ENCODE peak calls at places on chromosomes 11 and 22, in four cellular contexts. One of them, this sample, is unnamed.

GRCh38 chr22:37854946-37855345 is 5.7 kb downstream of the EIF3L start:
- DNase-seq in WTC11: no peak
- DNase-seq in A549: no peak
- DNase-seq in HepG2: no peak
- DNase-seq in this sample: no peak

GRCh38 chr11:77407613-77408012 is 66.3 kb downstream of the PAK1 start:
- DNase-seq in A549: peak
- DNase-seq in HepG2: peak
- DNase-seq in WTC11: no peak
- DNase-seq in this sample: no peak

GRCh38 chr11:44960200-44960845 is 9.6 kb upstream of the TP53I11 start:
- DNase-seq in HepG2: no peak
- DNase-seq in A549: no peak
- DNase-seq in WTC11: no peak
- DNase-seq in this sample: peak

GRCh38 chr11:33687733-33688479 is 12.7 kb downstream of the C11orf91 start:
- DNase-seq in A549: peak
- DNase-seq in WTC11: peak
- DNase-seq in HepG2: peak
- DNase-seq in this sample: peak

GRCh38 chr11:35056391-35057093 is 82.4 kb upstream of the CD44 start:
- DNase-seq in A549: no peak
- DNase-seq in HepG2: no peak
- DNase-seq in WTC11: no peak
- DNase-seq in this sample: no peak

GRCh38 chr22:33000342-33001280 is 57.6 kb downstream of the SYN3 start:
- DNase-seq in A549: peak
- DNase-seq in WTC11: peak
- DNase-seq in HepG2: peak
- DNase-seq in this sample: peak

GRCh38 chr22:46931414-46931813 is 169.0 kb downstream of the TBC1D22A start:
- DNase-seq in WTC11: no peak
- DNase-seq in HepG2: no peak
- DNase-seq in A549: no peak
- DNase-seq in this sample: no peak

GRCh38 chr22:32752868-32753520 is 48.5 kb upstream of the TIMP3 start:
- DNase-seq in A549: no peak
- DNase-seq in HepG2: no peak
- DNase-seq in WTC11: no peak
- DNase-seq in this sample: no peak

GRCh38 chr22:28441720-28442263 is 237.8 kb downstream of the TTC28 start:
- DNase-seq in WTC11: no peak
- DNase-seq in A549: no peak
- DNase-seq in HepG2: peak
- DNase-seq in this sample: no peak

GRCh38 chr22:28442951-28443876 is 236.4 kb downstream of the TTC28 start:
- DNase-seq in WTC11: peak
- DNase-seq in HepG2: peak
- DNase-seq in A549: no peak
- DNase-seq in this sample: peak

GRCh38 chr22:28440517-28441366 is 238.9 kb downstream of the TTC28 start:
- DNase-seq in WTC11: no peak
- DNase-seq in A549: no peak
- DNase-seq in HepG2: no peak
- DNase-seq in this sample: no peak

GRCh38 chr22:28444659-28445058 is 235.0 kb downstream of the TTC28 start:
- DNase-seq in A549: no peak
- DNase-seq in HepG2: no peak
- DNase-seq in WTC11: no peak
- DNase-seq in this sample: no peak

GRCh38 chr22:28442264-28442950 is 237.2 kb downstream of the TTC28 start:
- DNase-seq in A549: no peak
- DNase-seq in WTC11: peak
- DNase-seq in HepG2: peak
- DNase-seq in this sample: peak
- TF ChIP-seq NR3C1 in A549: no peak
- TF ChIP-seq NR3C1 in WTC11: no peak
- TF ChIP-seq NR3C1 in HepG2: no peak
- TF ChIP-seq NR3C1 in this sample: no peak

GRCh38 chr11:66951135-66951534 is 7.0 kb downstream of the PC start:
- DNase-seq in A549: no peak
- DNase-seq in WTC11: peak
- DNase-seq in HepG2: no peak
- DNase-seq in this sample: no peak

GRCh38 chr11:66953431-66953833 is 4.8 kb downstream of the PC start:
- DNase-seq in A549: no peak
- DNase-seq in WTC11: no peak
- DNase-seq in HepG2: no peak
- DNase-seq in this sample: no peak

GRCh38 chr11:66951927-66952337 is 6.3 kb downstream of the PC start:
- DNase-seq in WTC11: no peak
- DNase-seq in A549: no peak
- DNase-seq in HepG2: no peak
- DNase-seq in this sample: no peak

DNA sequence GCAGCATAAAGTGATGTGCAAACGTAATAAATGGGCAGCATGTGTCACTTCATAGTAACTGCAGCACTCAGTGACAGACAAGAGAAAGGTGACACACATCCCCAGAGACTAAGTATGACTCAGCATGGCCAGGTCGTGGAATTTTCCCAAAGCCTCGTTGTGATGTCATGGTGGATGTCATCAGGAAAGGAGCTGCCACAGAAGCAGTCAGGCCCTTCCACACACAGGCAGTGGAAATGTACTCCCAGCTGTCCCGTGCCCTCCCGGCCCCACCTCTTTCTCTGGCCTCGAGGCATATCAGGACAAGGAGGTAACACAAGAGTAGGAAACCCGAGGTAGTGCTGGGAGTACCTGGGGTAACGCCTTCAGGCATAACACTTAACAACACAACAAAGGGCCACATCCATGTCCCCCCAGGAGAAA is 8.1 kb downstream of the PC start:
- DNase-seq in A549: peak
- DNase-seq in HepG2: peak
- DNase-seq in WTC11: peak
- DNase-seq in this sample: peak
- TF ChIP-seq NR3C1 in A549: no peak
- TF ChIP-seq NR3C1 in HepG2: no peak
- TF ChIP-seq NR3C1 in WTC11: no peak
- TF ChIP-seq NR3C1 in this sample: no peak

GRCh38 chr22:25368271-25368670 is 148.8 kb downstream of the CRYBB2 start:
- DNase-seq in WTC11: no peak
- DNase-seq in HepG2: no peak
- DNase-seq in A549: no peak
- DNase-seq in this sample: no peak
- TF ChIP-seq NR3C1 in WTC11: no peak
- TF ChIP-seq NR3C1 in HepG2: no peak
- TF ChIP-seq NR3C1 in A549: no peak
- TF ChIP-seq NR3C1 in this sample: no peak

DNA sequence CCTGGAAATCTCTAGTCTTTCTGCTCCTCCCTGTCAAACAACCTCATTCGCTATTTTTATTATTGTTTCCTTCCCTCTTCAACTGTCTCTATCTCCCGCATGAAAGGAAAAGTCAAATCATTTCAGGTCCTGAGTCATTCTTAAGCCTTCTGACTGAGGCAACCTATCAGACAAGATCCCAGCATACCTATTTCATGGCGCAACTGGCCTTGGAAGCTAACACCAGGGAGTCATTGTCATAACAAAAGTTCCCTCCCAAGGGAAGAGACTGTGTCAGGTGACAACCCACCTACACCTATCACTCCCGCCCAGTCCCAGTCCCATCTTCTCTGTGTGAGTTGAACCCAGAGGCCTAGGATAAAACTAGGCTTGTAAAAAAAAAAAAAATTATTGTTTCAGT is 10.2 kb upstream of the ARHGAP42 start:
- DNase-seq in HepG2: peak
- DNase-seq in A549: no peak
- DNase-seq in WTC11: peak
- DNase-seq in this sample: no peak
- TF ChIP-seq NR3C1 in HepG2: no peak
- TF ChIP-seq NR3C1 in A549: no peak
- TF ChIP-seq NR3C1 in WTC11: no peak
- TF ChIP-seq NR3C1 in this sample: no peak

DNA sequence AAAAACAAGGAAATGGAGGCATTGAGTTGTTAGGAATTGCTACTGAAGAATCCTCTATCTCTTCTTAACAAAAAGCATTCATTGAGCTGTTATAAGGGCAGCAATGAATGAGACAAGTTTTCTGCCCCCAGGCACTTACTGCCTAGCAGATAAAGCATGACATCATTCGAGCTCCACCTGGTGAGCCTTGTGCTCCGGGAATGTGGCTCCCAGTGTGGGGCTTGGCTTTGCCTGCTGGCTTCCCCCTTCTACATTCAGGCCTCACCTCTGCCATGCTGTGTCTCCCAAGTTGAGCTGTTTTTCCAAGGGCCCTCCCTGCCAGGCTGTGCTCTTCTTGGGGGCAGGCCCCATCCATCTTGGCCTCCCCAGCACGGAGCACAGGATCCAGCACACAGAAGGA is 56.9 kb upstream of the EIF3D start:
- DNase-seq in A549: no peak
- DNase-seq in WTC11: no peak
- DNase-seq in HepG2: no peak
- DNase-seq in this sample: no peak
- TF ChIP-seq NR3C1 in A549: no peak
- TF ChIP-seq NR3C1 in WTC11: no peak
- TF ChIP-seq NR3C1 in HepG2: no peak
- TF ChIP-seq NR3C1 in this sample: no peak

GRCh38 chr11:38723361-38723760 is 2125.3 kb upstream of the RAG2 start:
- DNase-seq in A549: no peak
- DNase-seq in WTC11: no peak
- DNase-seq in HepG2: no peak
- DNase-seq in this sample: no peak
- TF ChIP-seq NR3C1 in A549: no peak
- TF ChIP-seq NR3C1 in WTC11: no peak
- TF ChIP-seq NR3C1 in HepG2: no peak
- TF ChIP-seq NR3C1 in this sample: no peak

DNA sequence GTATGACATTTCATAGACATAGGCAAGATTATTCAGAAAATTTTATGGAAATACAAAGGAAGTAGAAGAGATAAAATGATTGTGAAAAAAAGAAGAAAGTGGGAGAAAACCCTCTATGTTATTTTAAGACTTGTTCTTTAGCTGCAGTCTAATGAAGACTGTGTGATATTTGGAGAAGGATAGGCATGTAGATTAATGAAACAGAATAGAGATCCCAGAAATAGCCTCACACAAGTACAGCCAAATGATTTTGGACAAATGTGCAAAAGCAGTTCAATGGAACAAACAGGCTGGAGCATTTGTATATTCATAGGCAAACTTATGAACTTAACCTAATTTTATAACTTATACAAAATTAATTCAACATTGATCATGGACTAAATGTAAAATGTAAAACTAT is 14.3 kb downstream of the ANO5 start:
- DNase-seq in A549: no peak
- DNase-seq in HepG2: no peak
- DNase-seq in WTC11: no peak
- DNase-seq in this sample: no peak
- TF ChIP-seq NR3C1 in A549: no peak
- TF ChIP-seq NR3C1 in HepG2: no peak
- TF ChIP-seq NR3C1 in WTC11: no peak
- TF ChIP-seq NR3C1 in this sample: no peak

DNA sequence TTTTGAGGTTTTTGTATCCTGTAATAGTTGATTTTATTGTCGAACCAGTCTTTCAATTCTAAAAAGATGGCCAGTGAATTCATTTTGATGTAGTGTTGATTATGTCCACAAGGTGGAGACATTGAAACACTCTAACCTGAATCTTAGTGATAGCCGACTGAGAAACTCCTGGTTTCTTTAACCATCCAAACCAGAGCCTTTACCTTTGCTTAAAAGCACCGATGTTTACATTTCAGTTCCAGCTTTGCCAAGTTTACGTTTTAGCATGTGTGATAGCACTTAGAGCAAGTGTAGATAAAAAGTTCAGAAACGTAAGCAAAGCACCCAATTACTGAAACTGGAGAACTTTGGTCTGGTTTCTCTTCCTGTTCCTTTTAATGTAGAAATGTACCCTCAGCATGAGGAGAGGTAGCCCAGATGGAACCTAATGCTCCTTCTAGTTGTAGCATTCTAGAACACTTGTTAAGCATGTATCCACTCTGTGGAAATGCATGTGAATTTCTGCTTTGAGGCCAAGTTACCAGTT is 208.7 kb downstream of the DBX1 start:
- DNase-seq in HepG2: peak
- DNase-seq in A549: peak
- DNase-seq in WTC11: no peak
- DNase-seq in this sample: peak
- TF ChIP-seq NR3C1 in HepG2: no peak
- TF ChIP-seq NR3C1 in A549: no peak
- TF ChIP-seq NR3C1 in WTC11: no peak
- TF ChIP-seq NR3C1 in this sample: no peak

DNA sequence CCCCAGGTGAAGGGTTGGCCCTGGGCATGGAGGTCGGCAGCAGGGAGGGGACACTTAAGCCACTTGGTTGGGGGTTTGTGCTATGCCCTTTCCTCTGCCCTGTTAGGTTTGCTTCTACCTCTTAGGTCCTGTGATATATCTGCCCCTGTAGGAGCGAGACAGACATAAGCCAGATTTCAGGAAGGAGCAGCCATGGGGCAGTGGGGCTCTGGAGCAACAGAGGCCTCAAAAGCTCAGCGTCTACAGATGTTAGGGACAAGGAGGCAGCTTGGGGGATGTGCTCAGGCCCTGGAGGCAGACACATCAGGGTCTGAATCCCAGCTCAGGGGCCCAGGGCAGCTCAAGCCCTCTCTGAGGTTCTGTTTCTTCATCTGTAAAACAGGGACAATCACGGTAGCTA is 27.2 kb upstream of the KCNQ1OT1 start:
- DNase-seq in HepG2: no peak
- DNase-seq in A549: no peak
- DNase-seq in WTC11: no peak
- DNase-seq in this sample: no peak
- TF ChIP-seq NR3C1 in HepG2: no peak
- TF ChIP-seq NR3C1 in A549: no peak
- TF ChIP-seq NR3C1 in WTC11: no peak
- TF ChIP-seq NR3C1 in this sample: no peak

GRCh38 chr11:95149659-95150294 is 60.1 kb downstream of the ENDOD1 start:
- DNase-seq in A549: no peak
- DNase-seq in HepG2: peak
- DNase-seq in WTC11: peak
- DNase-seq in this sample: no peak
- TF ChIP-seq NR3C1 in A549: no peak
- TF ChIP-seq NR3C1 in HepG2: no peak
- TF ChIP-seq NR3C1 in WTC11: no peak
- TF ChIP-seq NR3C1 in this sample: no peak